ENCODE peak calls at places on chromosomes 3 and 15, in nine cellular contexts. One of them, this sample, is unnamed.

GRCh38 chr15:70351391-70351790 is 253.7 kb upstream of the TLE3 start:
- DNase-seq in NCI-H2081: no peak
- DNase-seq in AG04450: no peak
- DNase-seq in Right ventricle myocardium superior: no peak
- DNase-seq in activated T-helper 1 cell treated with anti-CD3 and anti-CD28 coated beads, Interleukin-12 subunit alpha, Interleukin-12 subunit beta, Interleukin-2, Interleukin-4 antibody, amounts not matched to agents 30 ng/mL and 10 ng/mL and 1 ng/mL, durations not matched to agents 14 hours and 24 hours and 36 hours: no peak
- DNase-seq in activated CD8-positive, alpha-beta memory T cell treated with anti-CD3 and anti-CD28 coated beads, Interleukin-2, amount 50 U/mL, for 48 hours: no peak
- DNase-seq in activated T-cell treated with anti-CD3 and anti-CD28 coated beads for 4 hours: no peak
- DNase-seq in NAMALWA: no peak
- DNase-seq in foreskin keratinocyte: no peak
- DNase-seq in this sample: no peak

GRCh38 chr3:4474683-4475490 is 7.8 kb upstream of the SUMF1 start:
- DNase-seq in AG04450: no peak
- DNase-seq in Right ventricle myocardium superior: no peak
- DNase-seq in foreskin keratinocyte: no peak
- DNase-seq in NAMALWA: peak
- DNase-seq in activated T-cell treated with anti-CD3 and anti-CD28 coated beads for 4 hours: no peak
- DNase-seq in NCI-H2081: no peak
- DNase-seq in activated T-helper 1 cell treated with anti-CD3 and anti-CD28 coated beads, Interleukin-12 subunit alpha, Interleukin-12 subunit beta, Interleukin-2, Interleukin-4 antibody, amounts not matched to agents 30 ng/mL and 10 ng/mL and 1 ng/mL, durations not matched to agents 14 hours and 24 hours and 36 hours: peak
- DNase-seq in activated CD8-positive, alpha-beta memory T cell treated with anti-CD3 and anti-CD28 coated beads, Interleukin-2, amount 50 U/mL, for 48 hours: peak
- DNase-seq in this sample: no peak

GRCh38 chr3:82143661-82144405 is 382.4 kb upstream of the GBE1 start:
- DNase-seq in NAMALWA: no peak
- DNase-seq in Right ventricle myocardium superior: no peak
- DNase-seq in AG04450: no peak
- DNase-seq in foreskin keratinocyte: peak
- DNase-seq in activated CD8-positive, alpha-beta memory T cell treated with anti-CD3 and anti-CD28 coated beads, Interleukin-2, amount 50 U/mL, for 48 hours: no peak
- DNase-seq in activated T-helper 1 cell treated with anti-CD3 and anti-CD28 coated beads, Interleukin-12 subunit alpha, Interleukin-12 subunit beta, Interleukin-2, Interleukin-4 antibody, amounts not matched to agents 30 ng/mL and 10 ng/mL and 1 ng/mL, durations not matched to agents 14 hours and 24 hours and 36 hours: no peak
- DNase-seq in activated T-cell treated with anti-CD3 and anti-CD28 coated beads for 4 hours: no peak
- DNase-seq in NCI-H2081: peak
- DNase-seq in this sample: no peak

GRCh38 chr3:99960123-99960878 is 142.6 kb downstream of the CMSS1 start:
- DNase-seq in NCI-H2081: no peak
- DNase-seq in AG04450: no peak
- DNase-seq in foreskin keratinocyte: no peak
- DNase-seq in activated CD8-positive, alpha-beta memory T cell treated with anti-CD3 and anti-CD28 coated beads, Interleukin-2, amount 50 U/mL, for 48 hours: no peak
- DNase-seq in Right ventricle myocardium superior: no peak
- DNase-seq in activated T-cell treated with anti-CD3 and anti-CD28 coated beads for 4 hours: no peak
- DNase-seq in activated T-helper 1 cell treated with anti-CD3 and anti-CD28 coated beads, Interleukin-12 subunit alpha, Interleukin-12 subunit beta, Interleukin-2, Interleukin-4 antibody, amounts not matched to agents 30 ng/mL and 10 ng/mL and 1 ng/mL, durations not matched to agents 14 hours and 24 hours and 36 hours: no peak
- DNase-seq in NAMALWA: no peak
- DNase-seq in this sample: no peak

GRCh38 chr3:137761563-137762503 is 2.3 kb upstream of the SOX14 start:
- DNase-seq in Right ventricle myocardium superior: no peak
- DNase-seq in activated T-helper 1 cell treated with anti-CD3 and anti-CD28 coated beads, Interleukin-12 subunit alpha, Interleukin-12 subunit beta, Interleukin-2, Interleukin-4 antibody, amounts not matched to agents 30 ng/mL and 10 ng/mL and 1 ng/mL, durations not matched to agents 14 hours and 24 hours and 36 hours: no peak
- DNase-seq in NAMALWA: no peak
- DNase-seq in foreskin keratinocyte: no peak
- DNase-seq in NCI-H2081: no peak
- DNase-seq in activated CD8-positive, alpha-beta memory T cell treated with anti-CD3 and anti-CD28 coated beads, Interleukin-2, amount 50 U/mL, for 48 hours: no peak
- DNase-seq in activated T-cell treated with anti-CD3 and anti-CD28 coated beads for 4 hours: no peak
- DNase-seq in AG04450: no peak
- DNase-seq in this sample: no peak

GRCh38 chr3:51845129-51845528 is 16.3 kb upstream of the IQCF2 start:
- DNase-seq in NAMALWA: no peak
- DNase-seq in AG04450: no peak
- DNase-seq in foreskin keratinocyte: no peak
- DNase-seq in activated CD8-positive, alpha-beta memory T cell treated with anti-CD3 and anti-CD28 coated beads, Interleukin-2, amount 50 U/mL, for 48 hours: no peak
- DNase-seq in Right ventricle myocardium superior: no peak
- DNase-seq in activated T-cell treated with anti-CD3 and anti-CD28 coated beads for 4 hours: no peak
- DNase-seq in activated T-helper 1 cell treated with anti-CD3 and anti-CD28 coated beads, Interleukin-12 subunit alpha, Interleukin-12 subunit beta, Interleukin-2, Interleukin-4 antibody, amounts not matched to agents 30 ng/mL and 10 ng/mL and 1 ng/mL, durations not matched to agents 14 hours and 24 hours and 36 hours: no peak
- DNase-seq in NCI-H2081: no peak
- DNase-seq in this sample: no peak

GRCh38 chr3:51982352-51982837 is 940 bp upstream of the ACY1 start:
- DNase-seq in activated T-cell treated with anti-CD3 and anti-CD28 coated beads for 4 hours: no peak
- DNase-seq in activated T-helper 1 cell treated with anti-CD3 and anti-CD28 coated beads, Interleukin-12 subunit alpha, Interleukin-12 subunit beta, Interleukin-2, Interleukin-4 antibody, amounts not matched to agents 30 ng/mL and 10 ng/mL and 1 ng/mL, durations not matched to agents 14 hours and 24 hours and 36 hours: no peak
- DNase-seq in Right ventricle myocardium superior: no peak
- DNase-seq in foreskin keratinocyte: no peak
- DNase-seq in NCI-H2081: peak
- DNase-seq in activated CD8-positive, alpha-beta memory T cell treated with anti-CD3 and anti-CD28 coated beads, Interleukin-2, amount 50 U/mL, for 48 hours: peak
- DNase-seq in NAMALWA: peak
- DNase-seq in AG04450: no peak
- DNase-seq in this sample: peak

GRCh38 chr3:16309558-16309957 is 44.5 kb downstream of the OXNAD1 start:
- DNase-seq in NAMALWA: no peak
- DNase-seq in NCI-H2081: no peak
- DNase-seq in foreskin keratinocyte: peak
- DNase-seq in activated T-cell treated with anti-CD3 and anti-CD28 coated beads for 4 hours: no peak
- DNase-seq in AG04450: no peak
- DNase-seq in Right ventricle myocardium superior: no peak
- DNase-seq in activated T-helper 1 cell treated with anti-CD3 and anti-CD28 coated beads, Interleukin-12 subunit alpha, Interleukin-12 subunit beta, Interleukin-2, Interleukin-4 antibody, amounts not matched to agents 30 ng/mL and 10 ng/mL and 1 ng/mL, durations not matched to agents 14 hours and 24 hours and 36 hours: peak
- DNase-seq in activated CD8-positive, alpha-beta memory T cell treated with anti-CD3 and anti-CD28 coated beads, Interleukin-2, amount 50 U/mL, for 48 hours: no peak
- DNase-seq in this sample: peak

GRCh38 chr3:46918202-46918601 is 40.7 kb downstream of the PTH1R start:
- DNase-seq in AG04450: no peak
- DNase-seq in foreskin keratinocyte: no peak
- DNase-seq in NCI-H2081: no peak
- DNase-seq in activated T-helper 1 cell treated with anti-CD3 and anti-CD28 coated beads, Interleukin-12 subunit alpha, Interleukin-12 subunit beta, Interleukin-2, Interleukin-4 antibody, amounts not matched to agents 30 ng/mL and 10 ng/mL and 1 ng/mL, durations not matched to agents 14 hours and 24 hours and 36 hours: no peak
- DNase-seq in activated T-cell treated with anti-CD3 and anti-CD28 coated beads for 4 hours: no peak
- DNase-seq in NAMALWA: no peak
- DNase-seq in Right ventricle myocardium superior: no peak
- DNase-seq in activated CD8-positive, alpha-beta memory T cell treated with anti-CD3 and anti-CD28 coated beads, Interleukin-2, amount 50 U/mL, for 48 hours: no peak
- DNase-seq in this sample: no peak

GRCh38 chr15:83559310-83559966 is 94.5 kb upstream of the ADAMTSL3 start:
- DNase-seq in NCI-H2081: peak
- DNase-seq in foreskin keratinocyte: peak
- DNase-seq in AG04450: peak
- DNase-seq in activated T-cell treated with anti-CD3 and anti-CD28 coated beads for 4 hours: peak
- DNase-seq in NAMALWA: peak
- DNase-seq in activated CD8-positive, alpha-beta memory T cell treated with anti-CD3 and anti-CD28 coated beads, Interleukin-2, amount 50 U/mL, for 48 hours: peak
- DNase-seq in activated T-helper 1 cell treated with anti-CD3 and anti-CD28 coated beads, Interleukin-12 subunit alpha, Interleukin-12 subunit beta, Interleukin-2, Interleukin-4 antibody, amounts not matched to agents 30 ng/mL and 10 ng/mL and 1 ng/mL, durations not matched to agents 14 hours and 24 hours and 36 hours: peak
- DNase-seq in Right ventricle myocardium superior: no peak
- DNase-seq in this sample: peak

GRCh38 chr15:88620995-88621772 is at the start of gene AEN:
- DNase-seq in Right ventricle myocardium superior: peak
- DNase-seq in NAMALWA: peak
- DNase-seq in activated CD8-positive, alpha-beta memory T cell treated with anti-CD3 and anti-CD28 coated beads, Interleukin-2, amount 50 U/mL, for 48 hours: peak
- DNase-seq in NCI-H2081: peak
- DNase-seq in activated T-cell treated with anti-CD3 and anti-CD28 coated beads for 4 hours: peak
- DNase-seq in foreskin keratinocyte: peak
- DNase-seq in activated T-helper 1 cell treated with anti-CD3 and anti-CD28 coated beads, Interleukin-12 subunit alpha, Interleukin-12 subunit beta, Interleukin-2, Interleukin-4 antibody, amounts not matched to agents 30 ng/mL and 10 ng/mL and 1 ng/mL, durations not matched to agents 14 hours and 24 hours and 36 hours: peak
- DNase-seq in AG04450: peak
- DNase-seq in this sample: peak

GRCh38 chr3:107795514-107796094 is 272.8 kb downstream of the BBX start:
- DNase-seq in activated T-helper 1 cell treated with anti-CD3 and anti-CD28 coated beads, Interleukin-12 subunit alpha, Interleukin-12 subunit beta, Interleukin-2, Interleukin-4 antibody, amounts not matched to agents 30 ng/mL and 10 ng/mL and 1 ng/mL, durations not matched to agents 14 hours and 24 hours and 36 hours: no peak
- DNase-seq in AG04450: no peak
- DNase-seq in activated T-cell treated with anti-CD3 and anti-CD28 coated beads for 4 hours: no peak
- DNase-seq in activated CD8-positive, alpha-beta memory T cell treated with anti-CD3 and anti-CD28 coated beads, Interleukin-2, amount 50 U/mL, for 48 hours: no peak
- DNase-seq in foreskin keratinocyte: no peak
- DNase-seq in Right ventricle myocardium superior: peak
- DNase-seq in NAMALWA: no peak
- DNase-seq in NCI-H2081: no peak
- DNase-seq in this sample: no peak

GRCh38 chr15:97456541-97456940 is 504.0 kb upstream of the ARRDC4 start:
- DNase-seq in AG04450: no peak
- DNase-seq in Right ventricle myocardium superior: no peak
- DNase-seq in activated CD8-positive, alpha-beta memory T cell treated with anti-CD3 and anti-CD28 coated beads, Interleukin-2, amount 50 U/mL, for 48 hours: no peak
- DNase-seq in activated T-cell treated with anti-CD3 and anti-CD28 coated beads for 4 hours: no peak
- DNase-seq in activated T-helper 1 cell treated with anti-CD3 and anti-CD28 coated beads, Interleukin-12 subunit alpha, Interleukin-12 subunit beta, Interleukin-2, Interleukin-4 antibody, amounts not matched to agents 30 ng/mL and 10 ng/mL and 1 ng/mL, durations not matched to agents 14 hours and 24 hours and 36 hours: no peak
- DNase-seq in foreskin keratinocyte: no peak
- DNase-seq in NCI-H2081: no peak
- DNase-seq in NAMALWA: no peak
- DNase-seq in this sample: no peak

GRCh38 chr15:67880651-67881182 is 40.9 kb upstream of the RNU6-1 start:
- DNase-seq in foreskin keratinocyte: peak
- DNase-seq in activated CD8-positive, alpha-beta memory T cell treated with anti-CD3 and anti-CD28 coated beads, Interleukin-2, amount 50 U/mL, for 48 hours: no peak
- DNase-seq in activated T-helper 1 cell treated with anti-CD3 and anti-CD28 coated beads, Interleukin-12 subunit alpha, Interleukin-12 subunit beta, Interleukin-2, Interleukin-4 antibody, amounts not matched to agents 30 ng/mL and 10 ng/mL and 1 ng/mL, durations not matched to agents 14 hours and 24 hours and 36 hours: no peak
- DNase-seq in Right ventricle myocardium superior: peak
- DNase-seq in activated T-cell treated with anti-CD3 and anti-CD28 coated beads for 4 hours: no peak
- DNase-seq in NCI-H2081: peak
- DNase-seq in NAMALWA: no peak
- DNase-seq in AG04450: no peak
- DNase-seq in this sample: no peak

GRCh38 chr3:6994081-6994668 is 133.3 kb downstream of the GRM7 start:
- DNase-seq in NAMALWA: peak
- DNase-seq in activated CD8-positive, alpha-beta memory T cell treated with anti-CD3 and anti-CD28 coated beads, Interleukin-2, amount 50 U/mL, for 48 hours: no peak
- DNase-seq in activated T-cell treated with anti-CD3 and anti-CD28 coated beads for 4 hours: no peak
- DNase-seq in foreskin keratinocyte: no peak
- DNase-seq in Right ventricle myocardium superior: no peak
- DNase-seq in NCI-H2081: no peak
- DNase-seq in activated T-helper 1 cell treated with anti-CD3 and anti-CD28 coated beads, Interleukin-12 subunit alpha, Interleukin-12 subunit beta, Interleukin-2, Interleukin-4 antibody, amounts not matched to agents 30 ng/mL and 10 ng/mL and 1 ng/mL, durations not matched to agents 14 hours and 24 hours and 36 hours: no peak
- DNase-seq in AG04450: no peak
- DNase-seq in this sample: peak

This sample was measured in HCT116.